ENCODE peak calls at places on chromosomes 16 and 17, in nine cellular contexts. X, Y, M, K, E, Z, H, I and T are unnamed samples.

GRCh38 chr16:7016986-7017385 is 315.7 kb upstream of the RBFOX1 start:
- DNase-seq in X (no peak), Y (no peak), M (no peak), K (no peak), E (no peak), Z (no peak), H (no peak), I (no peak), T (no peak)

GRCh38 chr17:41697122-41697962 is 8.7 kb downstream of the EIF1 start:
- DNase-seq in X (peak), Y (no peak), M (peak), K (peak), E (no peak), Z (no peak), H (peak), I (no peak), T (no peak)

GRCh38 chr16:87583453-87584131 is 18.7 kb upstream of the JPH3 start:
- DNase-seq in X (no peak), Y (no peak), M (no peak), K (no peak), E (no peak), Z (peak), H (no peak), I (no peak), T (no peak)

GRCh38 chr16:89922477-89922883 is 662 bp upstream of the TUBB3 start:
- DNase-seq in X (peak), Y (no peak), M (peak), K (peak), E (no peak), Z (peak), H (peak), I (no peak), T (no peak)

GRCh38 chr17:64546716-64547115 is 39.9 kb downstream of the CEP95 start:
- DNase-seq in X (no peak), Y (no peak), M (no peak), K (no peak), E (no peak), Z (no peak), H (no peak), I (no peak), T (no peak)

GRCh38 chr16:57146735-57147134 is 39.1 kb downstream of the PSME3IP1 start:
- DNase-seq in X (no peak), Y (no peak), M (no peak), K (no peak), E (peak), Z (peak), H (no peak), I (no peak), T (no peak)

GRCh38 chr16:11160676-11161115 is 95.3 kb downstream of the SOCS1 start:
- DNase-seq in X (no peak), Y (no peak), M (peak), K (no peak), E (no peak), Z (no peak), H (no peak), I (no peak), T (no peak)

GRCh38 chr16:84502075-84502474 is 2.4 kb downstream of the MEAK7 start:
- DNase-seq in X (no peak), Y (no peak), M (no peak), K (no peak), E (no peak), Z (no peak), H (no peak), I (no peak), T (no peak)